ENCODE peak calls at places on chromosomes 4 and X, in eight cellular contexts. One of them, this sample, is unnamed.

GRCh38 chr4:174467107-174467506 is 55.2 kb downstream of the HPGD start:
- DNase-seq in HepG2: no peak
- DNase-seq in SK-N-SH: no peak
- DNase-seq in endothelial cell of umbilical vein: no peak
- DNase-seq in H1: no peak
- DNase-seq in K562: no peak
- DNase-seq in GM23338: no peak
- DNase-seq in GM12878: no peak
- DNase-seq in this sample: no peak

GRCh38 chrX:71292669-71293379 is 8.7 kb upstream of the ITGB1BP2 start:
- DNase-seq in HepG2: no peak
- DNase-seq in SK-N-SH: no peak
- DNase-seq in endothelial cell of umbilical vein: no peak
- DNase-seq in H1: no peak
- DNase-seq in K562: no peak
- DNase-seq in GM23338: no peak
- DNase-seq in GM12878: no peak
- DNase-seq in this sample: no peak

GRCh38 chr4:168572002-168572401 is 75.2 kb downstream of the PALLD start:
- DNase-seq in HepG2: no peak
- DNase-seq in SK-N-SH: no peak
- DNase-seq in endothelial cell of umbilical vein: no peak
- DNase-seq in H1: no peak
- DNase-seq in K562: no peak
- DNase-seq in GM23338: no peak
- DNase-seq in GM12878: no peak
- DNase-seq in this sample: no peak

GRCh38 chr4:185467101-185467500 is 4.4 kb downstream of the CCDC110 start:
- DNase-seq in HepG2: no peak
- DNase-seq in SK-N-SH: no peak
- DNase-seq in endothelial cell of umbilical vein: no peak
- DNase-seq in H1: no peak
- DNase-seq in K562: no peak
- DNase-seq in GM23338: no peak
- DNase-seq in GM12878: no peak
- DNase-seq in this sample: no peak

GRCh38 chr4:61380865-61381264 is 180.7 kb downstream of the ADGRL3 start:
- DNase-seq in HepG2: no peak
- DNase-seq in SK-N-SH: no peak
- DNase-seq in endothelial cell of umbilical vein: no peak
- DNase-seq in H1: no peak
- DNase-seq in K562: no peak
- DNase-seq in GM23338: peak; percentile 50
- DNase-seq in GM12878: no peak
- DNase-seq in this sample: no peak

GRCh38 chr4:86683983-86684382 is 89.9 kb downstream of the PTPN13 start:
- DNase-seq in HepG2: no peak
- DNase-seq in SK-N-SH: no peak
- DNase-seq in endothelial cell of umbilical vein: no peak
- DNase-seq in H1: no peak
- DNase-seq in K562: no peak
- DNase-seq in GM23338: no peak
- DNase-seq in GM12878: no peak
- DNase-seq in this sample: no peak

GRCh38 chr4:65943076-65943475 is 272.8 kb upstream of the EPHA5 start:
- DNase-seq in HepG2: peak; percentile 63
- DNase-seq in SK-N-SH: no peak
- DNase-seq in endothelial cell of umbilical vein: peak; percentile 56
- DNase-seq in H1: peak; percentile 44
- DNase-seq in K562: no peak
- DNase-seq in GM23338: peak; percentile 89
- DNase-seq in GM12878: no peak
- DNase-seq in this sample: no peak

GRCh38 chr4:38463268-38463958 is 200.6 kb upstream of the KLF3 start:
- DNase-seq in HepG2: no peak
- DNase-seq in SK-N-SH: no peak
- DNase-seq in endothelial cell of umbilical vein: no peak
- DNase-seq in H1: no peak
- DNase-seq in K562: peak; percentile 76
- DNase-seq in GM23338: no peak
- DNase-seq in GM12878: no peak
- DNase-seq in this sample: no peak

GRCh38 chr4:185624248-185624568 is 88.9 kb upstream of the PDLIM3 start:
- DNase-seq in HepG2: no peak
- DNase-seq in SK-N-SH: no peak
- DNase-seq in endothelial cell of umbilical vein: no peak
- DNase-seq in H1: no peak
- DNase-seq in K562: no peak
- DNase-seq in GM23338: no peak
- DNase-seq in GM12878: no peak
- DNase-seq in this sample: no peak

GRCh38 chr4:113469023-113469390 is 292.5 kb downstream of the CAMK2D start:
- DNase-seq in HepG2: no peak
- DNase-seq in SK-N-SH: no peak
- DNase-seq in endothelial cell of umbilical vein: peak; percentile 83
- DNase-seq in H1: no peak
- DNase-seq in K562: no peak
- DNase-seq in GM23338: no peak
- DNase-seq in GM12878: no peak
- DNase-seq in this sample: no peak

GRCh38 chrX:104335765-104336164 is 81.0 kb upstream of the ESX1 start:
- DNase-seq in HepG2: no peak
- DNase-seq in SK-N-SH: no peak
- DNase-seq in endothelial cell of umbilical vein: peak; percentile 37
- DNase-seq in H1: no peak
- DNase-seq in K562: no peak
- DNase-seq in GM23338: no peak
- DNase-seq in GM12878: no peak
- DNase-seq in this sample: no peak

GRCh38 chr4:87521757-87522374 is 7.3 kb downstream of the SPARCL1 start:
- DNase-seq in HepG2: no peak
- DNase-seq in SK-N-SH: no peak
- DNase-seq in endothelial cell of umbilical vein: no peak
- DNase-seq in H1: no peak
- DNase-seq in K562: peak; percentile 46
- DNase-seq in GM23338: no peak
- DNase-seq in GM12878: no peak
- DNase-seq in this sample: peak; percentile 19

GRCh38 chr4:142824368-142824767 is 21.7 kb downstream of the INPP4B start:
- DNase-seq in HepG2: no peak
- DNase-seq in SK-N-SH: no peak
- DNase-seq in endothelial cell of umbilical vein: no peak
- DNase-seq in H1: no peak
- DNase-seq in K562: no peak
- DNase-seq in GM23338: no peak
- DNase-seq in GM12878: no peak
- DNase-seq in this sample: no peak

GRCh38 chr4:157992038-157992706 is 180.7 kb downstream of the GASK1B start:
- DNase-seq in HepG2: peak; percentile 60
- DNase-seq in SK-N-SH: peak; percentile 10
- DNase-seq in endothelial cell of umbilical vein: peak; percentile 92
- DNase-seq in H1: no peak
- DNase-seq in K562: peak; percentile 57
- DNase-seq in GM23338: peak; percentile 84
- DNase-seq in GM12878: no peak
- DNase-seq in this sample: peak; percentile 73
- TF ChIP-seq POLR2AphosphoS5 in HepG2: no peak
- TF ChIP-seq POLR2AphosphoS5 in SK-N-SH: no peak
- TF ChIP-seq POLR2AphosphoS5 in endothelial cell of umbilical vein: no peak
- TF ChIP-seq POLR2AphosphoS5 in H1: no peak
- TF ChIP-seq POLR2AphosphoS5 in K562: no peak
- TF ChIP-seq POLR2AphosphoS5 in GM23338: no peak
- TF ChIP-seq POLR2AphosphoS5 in GM12878: no peak
- TF ChIP-seq POLR2AphosphoS5 in this sample: no peak

GRCh38 chr4:17810260-17811077 is at the start of the genes DCAF16 and NCAPG:
- DNase-seq in HepG2: peak; percentile 98
- DNase-seq in SK-N-SH: peak; percentile 96
- DNase-seq in endothelial cell of umbilical vein: peak; percentile 100
- DNase-seq in H1: peak; percentile 98
- DNase-seq in K562: peak; percentile 100
- DNase-seq in GM23338: peak; percentile 99
- DNase-seq in GM12878: peak; percentile 98
- DNase-seq in this sample: peak; percentile 98
- H3K4me2 ChIP-seq in HepG2: peak within 1 kb of the TSS; percentile 92
- H3K4me2 ChIP-seq in SK-N-SH: peak within 1 kb of the TSS; percentile 89
- H3K4me2 ChIP-seq in endothelial cell of umbilical vein: peak within 1 kb of the TSS; percentile 98
- H3K4me2 ChIP-seq in H1: peak within 1 kb of the TSS; percentile 81
- H3K4me2 ChIP-seq in K562: peak within 1 kb of the TSS; percentile 95
- H3K4me2 ChIP-seq in GM23338: peak within 1 kb of the TSS; percentile 92
- H3K4me2 ChIP-seq in GM12878: peak within 1 kb of the TSS; percentile 85
- H3K4me2 ChIP-seq in this sample: peak within 1 kb of the TSS; percentile 85

GRCh38 chr4:7752649-7753048 is 187.0 kb downstream of the AFAP1 start:
- DNase-seq in HepG2: no peak
- DNase-seq in SK-N-SH: no peak
- DNase-seq in endothelial cell of umbilical vein: no peak
- DNase-seq in H1: no peak
- DNase-seq in K562: peak; percentile 20
- DNase-seq in GM23338: no peak
- DNase-seq in GM12878: no peak
- DNase-seq in this sample: no peak
- H3K4me3 ChIP-seq in HepG2: no peak overlapping the region
- H3K4me3 ChIP-seq in SK-N-SH: no peak overlapping the region
- H3K4me3 ChIP-seq in endothelial cell of umbilical vein: no peak overlapping the region
- H3K4me3 ChIP-seq in H1: no peak overlapping the region
- H3K4me3 ChIP-seq in K562: no peak overlapping the region
- H3K4me3 ChIP-seq in GM23338: no peak overlapping the region
- H3K4me3 ChIP-seq in GM12878: no peak overlapping the region
- H3K4me3 ChIP-seq in this sample: no peak overlapping the region

GRCh38 chr4:124282301-124282898 is 430.1 kb downstream of the ANKRD50 start:
- DNase-seq in HepG2: no peak
- DNase-seq in SK-N-SH: no peak
- DNase-seq in endothelial cell of umbilical vein: no peak
- DNase-seq in H1: no peak
- DNase-seq in K562: no peak
- DNase-seq in GM23338: no peak
- DNase-seq in GM12878: no peak
- DNase-seq in this sample: no peak
- TF ChIP-seq POLR2AphosphoS5 in HepG2: no peak
- TF ChIP-seq POLR2AphosphoS5 in SK-N-SH: no peak
- TF ChIP-seq POLR2AphosphoS5 in endothelial cell of umbilical vein: no peak
- TF ChIP-seq POLR2AphosphoS5 in H1: no peak
- TF ChIP-seq POLR2AphosphoS5 in K562: no peak
- TF ChIP-seq POLR2AphosphoS5 in GM23338: no peak
- TF ChIP-seq POLR2AphosphoS5 in GM12878: no peak
- TF ChIP-seq POLR2AphosphoS5 in this sample: no peak

GRCh38 chr4:14917305-14917647 is 85.0 kb upstream of the CPEB2 start:
- DNase-seq in HepG2: no peak
- DNase-seq in SK-N-SH: no peak
- DNase-seq in endothelial cell of umbilical vein: peak; percentile 56
- DNase-seq in H1: no peak
- DNase-seq in K562: no peak
- DNase-seq in GM23338: no peak
- DNase-seq in GM12878: no peak
- DNase-seq in this sample: no peak

GRCh38 chr4:14918336-14918735 is 83.9 kb upstream of the CPEB2 start:
- DNase-seq in HepG2: no peak
- DNase-seq in SK-N-SH: no peak
- DNase-seq in endothelial cell of umbilical vein: no peak
- DNase-seq in H1: no peak
- DNase-seq in K562: no peak
- DNase-seq in GM23338: no peak
- DNase-seq in GM12878: no peak
- DNase-seq in this sample: no peak

GRCh38 chr4:14916554-14917304 is 85.6 kb upstream of the CPEB2 start:
- DNase-seq in HepG2: peak; percentile 23
- DNase-seq in SK-N-SH: no peak
- DNase-seq in endothelial cell of umbilical vein: no peak
- DNase-seq in H1: no peak
- DNase-seq in K562: no peak
- DNase-seq in GM23338: no peak
- DNase-seq in GM12878: peak; percentile 12
- DNase-seq in this sample: peak; percentile 10

GRCh38 chr4:14912426-14912825 is 89.9 kb upstream of the CPEB2 start:
- DNase-seq in HepG2: no peak
- DNase-seq in SK-N-SH: no peak
- DNase-seq in endothelial cell of umbilical vein: no peak
- DNase-seq in H1: no peak
- DNase-seq in K562: no peak
- DNase-seq in GM23338: no peak
- DNase-seq in GM12878: no peak
- DNase-seq in this sample: no peak

DNA sequence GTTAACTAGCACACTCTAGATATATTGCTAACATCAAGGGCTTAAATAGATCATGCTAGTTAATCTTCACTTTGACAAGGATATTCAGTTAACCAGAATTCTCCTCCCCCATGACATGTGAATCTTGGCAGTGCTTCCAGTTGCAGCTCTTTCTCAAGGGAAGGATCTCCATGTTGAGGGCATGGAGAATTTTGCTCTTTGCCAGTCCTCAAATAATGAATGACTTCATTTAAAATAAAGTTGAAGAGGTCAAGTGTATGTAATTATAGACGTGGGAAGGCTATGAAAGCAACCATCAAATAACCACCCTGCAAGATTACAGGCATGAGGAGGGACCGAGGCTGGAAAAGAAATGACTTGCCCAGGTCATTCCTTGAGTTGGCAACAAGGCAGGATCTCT is 87.3 kb upstream of the CPEB2 start:
- DNase-seq in HepG2: no peak
- DNase-seq in SK-N-SH: no peak
- DNase-seq in endothelial cell of umbilical vein: no peak
- DNase-seq in H1: no peak
- DNase-seq in K562: no peak
- DNase-seq in GM23338: no peak
- DNase-seq in GM12878: no peak
- DNase-seq in this sample: no peak
- H3K4me2 ChIP-seq in HepG2: no peak overlapping the region
- H3K4me2 ChIP-seq in SK-N-SH: no peak overlapping the region
- H3K4me2 ChIP-seq in endothelial cell of umbilical vein: no peak overlapping the region
- H3K4me2 ChIP-seq in H1: no peak overlapping the region
- H3K4me2 ChIP-seq in K562: no peak overlapping the region
- H3K4me2 ChIP-seq in GM23338: no peak overlapping the region
- H3K4me2 ChIP-seq in GM12878: no peak overlapping the region
- H3K4me2 ChIP-seq in this sample: no peak overlapping the region

DNA sequence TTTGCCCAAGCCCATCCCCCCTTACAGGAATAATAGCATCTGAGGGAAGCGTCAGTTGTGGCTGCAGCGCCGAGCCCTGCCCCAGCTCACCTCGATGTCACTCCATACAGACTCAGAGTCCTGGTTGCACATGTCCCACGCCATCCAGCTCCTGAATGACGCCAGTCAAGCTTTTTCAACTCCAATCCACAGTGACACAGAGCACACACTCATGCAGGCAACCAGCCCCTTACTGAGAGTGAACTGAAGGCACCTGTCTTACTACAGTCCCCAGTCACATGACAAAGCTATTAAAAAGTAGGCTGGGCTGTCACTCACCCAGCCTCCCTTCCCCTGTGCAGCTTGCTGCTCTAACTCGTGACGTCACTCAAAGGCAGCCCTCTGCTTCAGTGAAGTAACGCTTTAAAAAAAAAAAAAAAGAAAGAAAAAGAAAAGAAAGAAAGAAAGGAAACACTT is at the start of gene PPARGC1A:
- DNase-seq in HepG2: peak; percentile 80
- DNase-seq in SK-N-SH: peak; percentile 11
- DNase-seq in endothelial cell of umbilical vein: no peak
- DNase-seq in H1: no peak
- DNase-seq in K562: no peak
- DNase-seq in GM23338: peak; percentile 27
- DNase-seq in GM12878: no peak
- DNase-seq in this sample: no peak
- H3K4me3 ChIP-seq in HepG2: peak within 1 kb of the TSS; percentile 80
- H3K4me3 ChIP-seq in SK-N-SH: peak within 1 kb of the TSS; percentile 47
- H3K4me3 ChIP-seq in endothelial cell of umbilical vein: no peak within 1 kb of the TSS
- H3K4me3 ChIP-seq in H1: peak within 1 kb of the TSS; percentile 9
- H3K4me3 ChIP-seq in K562: no peak within 1 kb of the TSS
- H3K4me3 ChIP-seq in GM23338: peak within 1 kb of the TSS; percentile 10
- H3K4me3 ChIP-seq in GM12878: no peak within 1 kb of the TSS
- H3K4me3 ChIP-seq in this sample: no peak within 1 kb of the TSS

GRCh38 chr4:118969359-118969758 is 80.7 kb downstream of the SYNPO2 start:
- DNase-seq in HepG2: peak; percentile 11
- DNase-seq in SK-N-SH: peak; percentile 61
- DNase-seq in endothelial cell of umbilical vein: peak; percentile 72
- DNase-seq in H1: no peak
- DNase-seq in K562: peak; percentile 28
- DNase-seq in GM23338: peak; percentile 56
- DNase-seq in GM12878: no peak
- DNase-seq in this sample: peak; percentile 32
- TF ChIP-seq POLR2AphosphoS5 in HepG2: no peak
- TF ChIP-seq POLR2AphosphoS5 in SK-N-SH: no peak
- TF ChIP-seq POLR2AphosphoS5 in endothelial cell of umbilical vein: no peak
- TF ChIP-seq POLR2AphosphoS5 in H1: no peak
- TF ChIP-seq POLR2AphosphoS5 in K562: no peak
- TF ChIP-seq POLR2AphosphoS5 in GM23338: no peak
- TF ChIP-seq POLR2AphosphoS5 in GM12878: no peak
- TF ChIP-seq POLR2AphosphoS5 in this sample: no peak